ENCODE peak calls at places on chromosomes 5 and 9, in four cellular contexts. C is activated CD4-positive, CD25-positive, alpha-beta regulatory T cell treated with anti-CD3 and anti-CD28 coated beads, Interleukin-2, amount 50 U/mL, for 72 hours; D is effector memory CD4-positive, alpha-beta T cell; M is EL. J is an unnamed sample.
A peak's percentile ranks its signal among the peaks of the same experiment; 100 is the strongest.

GRCh38 chr5:25618821-25619220 is 974.0 kb upstream of the CDH10 start:
- DNase-seq in C (no peak), M (no peak), D (no peak), J (no peak)

GRCh38 chr9:111588846-111589245 is 10.6 kb downstream of the PTGR1 start:
- DNase-seq in D (no peak), M (no peak), C (no peak), J (no peak)

GRCh38 chr5:41246376-41246775 is 33.0 kb upstream of the C6 start:
- DNase-seq in M (peak; percentile 69), D (no peak), C (no peak), J (no peak)

GRCh38 chr9:97543568-97543967 is 42.1 kb downstream of the TMOD1 start:
- DNase-seq in D (no peak), C (no peak), M (no peak), J (no peak)

GRCh38 chr5:151496041-151496484 is 48.7 kb downstream of the SLC36A1 start:
- DNase-seq in C (no peak), M (no peak), D (no peak), J (no peak)

GRCh38 chr5:135349441-135349840 is 49.6 kb downstream of the MACROH2A1 start:
- DNase-seq in C (no peak), D (no peak), M (no peak), J (no peak)

GRCh38 chr9:121568541-121569265 is 69.1 kb upstream of the GGTA1 start:
- DNase-seq in D (no peak), C (no peak), M (peak; percentile 46), J (no peak)

GRCh38 chr5:24633705-24634325 is 11.0 kb downstream of the CDH10 start:
- DNase-seq in D (no peak), M (peak; percentile 13), C (no peak), J (no peak)

GRCh38 chr5:56819027-56819881 is 3.9 kb downstream of the MAP3K1 start:
- DNase-seq in C (no peak), M (peak; percentile 36), D (no peak), J (no peak)